ENCODE peak calls at places on chromosomes 6 and 20, in eight cellular contexts. E is AG10803, M is HCT116, B is heart left ventricle, O is mammary epithelial cell, P is AG04450, C is fibroblast of lung, X is K562. I is an unnamed sample.

GRCh38 chr20:52102559-52102958 is 89.0 kb downstream of the ZFP64 start:
- DNase-seq in E (no peak), M (no peak), B (no peak), O (no peak), P (no peak), C (no peak), X (no peak), I (no peak)

GRCh38 chr6:64520050-64520449 is 884.4 kb downstream of the PHF3 start:
- DNase-seq in E (peak), M (no peak), B (no peak), O (peak), P (peak), C (peak), X (no peak), I (peak)

GRCh38 chr6:135358907-135359459 is 138.6 kb downstream of the AHI1 start:
- DNase-seq in E (peak), M (no peak), B (no peak), O (no peak), P (no peak), C (peak), X (no peak), I (peak)

GRCh38 chr6:144265061-144265357 is 20.1 kb upstream of the UTRN start:
- DNase-seq in E (no peak), M (no peak), B (no peak), O (no peak), P (no peak), C (peak), X (no peak), I (no peak)

GRCh38 chr6:88813045-88813444 is 150.4 kb downstream of the RNGTT start:
- DNase-seq in E (no peak), M (no peak), B (no peak), O (no peak), P (no peak), C (no peak), X (no peak), I (no peak)

GRCh38 chr6:55437141-55437540 is 109.9 kb downstream of the GFRAL start:
- DNase-seq in E (no peak), M (no peak), B (no peak), O (peak), P (no peak), C (no peak), X (no peak), I (no peak)

GRCh38 chr20:38969708-38970107 is 7.6 kb downstream of the DHX35 start:
- DNase-seq in E (no peak), M (no peak), B (no peak), O (no peak), P (no peak), C (no peak), X (no peak), I (peak)

GRCh38 chr6:34447915-34448314 is 18.0 kb upstream of the PACSIN1 start:
- DNase-seq in E (no peak), M (no peak), B (no peak), O (no peak), P (no peak), C (no peak), X (peak), I (no peak)

GRCh38 chr6:159594106-159594749 is 98.8 kb downstream of the SOD2 start:
- DNase-seq in E (peak), M (peak), B (no peak), O (peak), P (no peak), C (peak), X (no peak), I (peak)

GRCh38 chr20:44610313-44610965 is 28.1 kb downstream of the PKIG start:
- DNase-seq in E (no peak), M (no peak), B (no peak), O (no peak), P (no peak), C (no peak), X (no peak), I (no peak)

GRCh38 chr6:125793863-125794262 is 3.1 kb downstream of the NCOA7 start:
- DNase-seq in E (no peak), M (no peak), B (no peak), O (peak), P (no peak), C (no peak), X (no peak), I (no peak)

GRCh38 chr6:119526609-119527605 is 177.3 kb upstream of the MAN1A1 start:
- DNase-seq in E (peak), M (no peak), B (no peak), O (no peak), P (no peak), C (no peak), X (no peak), I (no peak)

GRCh38 chr6:42136508-42137191 is 5.8 kb downstream of the C6orf132 start:
- DNase-seq in E (peak), M (peak), B (no peak), O (peak), P (peak), C (peak), X (peak), I (peak)

GRCh38 chr20:46767127-46767761 is 57.8 kb downstream of the SLC2A10 start:
- DNase-seq in E (peak), M (peak), B (no peak), O (peak), P (no peak), C (peak), X (peak), I (peak)
- TF ChIP-seq CTCF in E (peak), M (peak), B (peak), O (peak), P (peak), C (peak), X (peak), I (peak)

GRCh38 chr6:167851349-167851952 is 24.7 kb downstream of the AFDN start:
- DNase-seq in E (no peak), M (no peak), B (no peak), O (no peak), P (no peak), C (peak), X (no peak), I (no peak)

GRCh38 chr6:167847936-167848335 is 21.2 kb downstream of the AFDN start:
- DNase-seq in E (no peak), M (no peak), B (no peak), O (no peak), P (no peak), C (no peak), X (no peak), I (no peak)

GRCh38 chr6:167850792-167851191 is 24.1 kb downstream of the AFDN start:
- DNase-seq in E (no peak), M (no peak), B (no peak), O (no peak), P (no peak), C (no peak), X (no peak), I (no peak)

GRCh38 chr6:167848783-167849182 is 22.1 kb downstream of the AFDN start:
- DNase-seq in E (no peak), M (no peak), B (no peak), O (no peak), P (no peak), C (no peak), X (no peak), I (no peak)

DNA sequence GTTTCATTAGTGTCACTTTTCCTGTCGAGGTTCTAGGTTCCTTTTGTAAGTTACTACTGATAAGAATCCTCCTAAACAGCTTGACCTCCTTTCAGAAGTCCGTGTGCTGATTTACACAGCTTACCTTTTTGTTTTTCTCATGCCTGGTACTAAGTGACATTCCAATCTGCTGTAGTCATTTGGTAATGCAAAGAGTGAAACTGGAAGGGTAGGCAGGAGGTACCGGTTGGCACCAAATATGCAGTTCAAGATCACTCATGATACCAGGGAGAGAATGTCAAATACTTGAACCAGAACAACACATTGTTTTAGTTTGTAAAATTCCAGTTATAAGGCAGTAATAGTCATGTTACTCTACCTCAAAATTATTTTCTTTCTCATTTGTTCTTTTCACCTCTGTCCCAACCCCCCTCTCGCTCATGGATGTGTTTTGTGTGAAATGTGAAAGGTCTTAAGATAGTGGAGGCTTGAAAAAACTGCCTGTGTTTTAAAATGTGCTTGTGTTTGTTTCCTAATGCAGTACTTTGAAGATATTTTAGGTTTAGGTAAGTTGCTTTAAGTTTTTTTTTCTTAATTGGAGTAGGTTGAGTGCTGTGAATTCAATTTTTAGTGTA is 23.2 kb downstream of the AFDN start:
- DNase-seq in E (no peak), M (peak), B (no peak), O (peak), P (no peak), C (peak), X (no peak), I (no peak)
- H3K4me3 ChIP-seq in E (no peak), M (peak), B (no peak), O (peak), P (no peak), C (no peak), X (no peak), I (no peak)

GRCh38 chr6:32895006-32895345 is 41.0 kb downstream of the PSMB9 start:
- DNase-seq in E (no peak), M (no peak), B (no peak), O (no peak), P (no peak), C (no peak), X (no peak), I (no peak)
- TF ChIP-seq CTCF in E (no peak), M (no peak), B (no peak), O (no peak), P (no peak), C (no peak), X (no peak), I (no peak)

GRCh38 chr6:16728513-16729182 is 32.6 kb downstream of the ATXN1 start:
- DNase-seq in E (no peak), M (no peak), B (no peak), O (no peak), P (no peak), C (no peak), X (no peak), I (no peak)
- H3K4me3 ChIP-seq in E (no peak), M (peak), B (no peak), O (no peak), P (no peak), C (no peak), X (no peak), I (no peak)

DNA sequence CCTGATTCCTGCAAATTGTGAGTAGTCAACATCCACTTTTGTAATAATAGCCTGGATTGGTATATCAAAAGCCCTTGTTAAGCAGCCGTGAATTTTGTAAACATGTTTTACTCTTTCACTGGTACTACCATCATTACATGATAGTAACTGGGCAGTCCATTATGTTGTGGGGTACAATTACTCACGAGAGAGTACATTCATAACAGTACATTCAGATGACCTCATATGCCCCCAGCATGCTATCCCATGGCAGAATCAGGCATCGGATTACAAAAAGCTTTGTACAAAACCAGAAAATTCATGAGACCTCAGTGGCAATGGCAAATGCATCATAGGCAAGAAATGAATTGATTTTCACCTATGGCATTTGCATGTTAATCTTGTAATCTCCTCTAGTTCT is 166.2 kb downstream of the EPM2A start:
- DNase-seq in E (no peak), M (no peak), B (no peak), O (no peak), P (no peak), C (peak), X (no peak), I (no peak)
- TF ChIP-seq CTCF in E (no peak), M (no peak), B (no peak), O (no peak), P (no peak), C (no peak), X (no peak), I (no peak)

GRCh38 chr6:164048840-164049239 is 634.3 kb downstream of the QKI start:
- DNase-seq in E (no peak), M (no peak), B (no peak), O (no peak), P (no peak), C (peak), X (no peak), I (no peak)
- H3K4me3 ChIP-seq in E (no peak), M (no peak), B (no peak), O (no peak), P (no peak), C (no peak), X (no peak), I (no peak)

GRCh38 chr20:32034581-32035397 is 17.3 kb upstream of the HCK start:
- DNase-seq in E (peak), M (no peak), B (no peak), O (no peak), P (no peak), C (no peak), X (no peak), I (no peak)
- TF ChIP-seq CTCF in E (peak), M (peak), B (peak), O (peak), P (no peak), C (no peak), X (no peak), I (peak)

DNA sequence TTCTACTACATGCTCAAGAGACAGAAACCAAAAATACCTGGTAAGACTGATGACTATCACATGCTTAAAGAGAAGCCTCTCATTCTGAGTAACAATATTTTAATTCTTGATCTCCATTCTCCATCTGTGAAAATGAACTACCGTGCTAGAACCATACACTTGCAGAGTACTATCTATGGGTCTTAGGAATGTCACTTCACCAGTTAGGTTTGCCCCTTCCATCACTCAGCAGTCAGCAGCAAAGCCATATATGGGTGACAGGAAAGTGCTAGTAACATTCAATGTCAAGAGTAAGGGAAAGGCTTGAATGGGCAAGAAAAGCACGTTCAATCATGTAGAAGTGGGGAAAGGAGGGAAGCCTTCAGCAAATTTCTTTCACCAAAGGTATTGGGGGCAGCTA is 2.3 kb downstream of the DNAAF9 start:
- DNase-seq in E (no peak), M (no peak), B (no peak), O (peak), P (no peak), C (no peak), X (no peak), I (no peak)
- H3K4me3 ChIP-seq in E (no peak), M (no peak), B (peak), O (peak), P (peak), C (peak), X (no peak), I (no peak)

GRCh38 chr20:59519707-59520014 is 84.7 kb upstream of the PHACTR3 start:
- DNase-seq in E (no peak), M (no peak), B (no peak), O (no peak), P (no peak), C (no peak), X (no peak), I (no peak)
- TF ChIP-seq CTCF in E (no peak), M (no peak), B (peak), O (no peak), P (no peak), C (no peak), X (no peak), I (no peak)

DNA sequence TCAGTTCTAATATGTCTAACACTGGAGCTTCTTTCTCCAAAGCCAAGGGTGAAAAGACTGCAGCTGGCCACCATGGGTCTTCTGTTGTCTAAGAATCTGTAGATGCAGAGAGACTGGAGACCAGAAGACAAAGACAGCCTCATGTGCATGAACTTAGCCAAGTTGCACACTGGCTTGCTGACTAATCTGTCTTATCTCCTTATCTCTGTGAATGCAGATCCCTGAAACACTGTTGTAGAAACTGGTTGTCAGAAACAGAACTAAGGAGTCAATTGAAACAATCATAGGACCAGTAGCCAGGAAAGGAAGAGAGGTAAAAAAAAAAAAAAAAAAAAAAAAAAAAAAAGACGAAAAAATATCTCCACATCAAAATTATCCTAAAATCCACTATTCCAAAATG is 109.7 kb downstream of the BFSP1 start:
- DNase-seq in E (no peak), M (no peak), B (no peak), O (no peak), P (no peak), C (no peak), X (no peak), I (no peak)
- H3K4me3 ChIP-seq in E (no peak), M (no peak), B (no peak), O (no peak), P (no peak), C (no peak), X (no peak), I (no peak)